ENCODE peak calls at places on chromosomes 16 and 17, in seven cellular contexts. K, E, H, W, B, N and O are unnamed samples.

GRCh38 chr16:1556254-1556653 is 22.8 kb downstream of the TMEM204 start:
- DNase-seq in E (no peak), B (no peak), W (no peak), H (no peak), N (no peak), K (no peak), O (no peak)

GRCh38 chr16:27324851-27325301 is 11.1 kb downstream of the IL4R start:
- DNase-seq in W (no peak), B (no peak), N (no peak), E (peak), K (no peak), H (no peak), O (no peak)

GRCh38 chr17:55398689-55399088 is 22.9 kb downstream of the MMD start:
- DNase-seq in N (no peak), H (peak), E (no peak), B (no peak), K (no peak), W (no peak), O (no peak)

GRCh38 chr17:36877774-36878173 is 59.5 kb upstream of the LHX1 start:
- DNase-seq in K (no peak), B (no peak), E (no peak), H (no peak), W (peak), N (no peak), O (no peak)

GRCh38 chr16:25771812-25772568 is 80.2 kb downstream of the HS3ST4 start:
- DNase-seq in B (no peak), E (no peak), N (no peak), K (no peak), W (no peak), H (no peak), O (no peak)

GRCh38 chr16:56421976-56422669 is 3.2 kb downstream of the AMFR start:
- DNase-seq in H (no peak), K (no peak), N (no peak), B (no peak), W (no peak), E (no peak), O (no peak)

GRCh38 chr16:2983706-2984136 is 3.5 kb upstream of the PKMYT1 start:
- DNase-seq in N (peak), H (peak), W (peak), B (peak), E (peak), K (peak), O (peak)

GRCh38 chr16:21283521-21284289 is 5.6 kb upstream of the CRYM start:
- DNase-seq in W (peak), N (no peak), B (no peak), K (no peak), H (peak), E (peak), O (no peak)

GRCh38 chr17:51018541-51018940 is 102.1 kb downstream of the SPAG9 start:
- DNase-seq in K (no peak), N (no peak), H (no peak), E (no peak), W (no peak), B (no peak), O (no peak)

GRCh38 chr16:81855552-81856153 is 76.6 kb downstream of the PLCG2 start:
- DNase-seq in E (no peak), B (no peak), H (no peak), N (no peak), W (no peak), K (no peak), O (no peak)

GRCh38 chr17:59815965-59816364 is 76.8 kb downstream of the TUBD1 start:
- DNase-seq in W (no peak), B (no peak), N (no peak), H (peak), K (no peak), E (no peak), O (no peak)

GRCh38 chr17:42275527-42276358 is 448 bp downstream of the STAT5B start:
- DNase-seq in H (peak), E (no peak), W (peak), K (no peak), B (no peak), N (no peak), O (no peak)

GRCh38 chr17:9878791-9879525 is 26.1 kb downstream of the RCVRN start:
- DNase-seq in W (peak), B (no peak), N (no peak), K (no peak), E (no peak), H (no peak), O (no peak)

GRCh38 chr16:49773534-49774486 is 82.1 kb downstream of the ZNF423 start:
- DNase-seq in B (no peak), H (no peak), K (no peak), N (no peak), E (no peak), W (no peak), O (no peak)

GRCh38 chr17:1769826-1770477 is 8.1 kb downstream of the SERPINF1 start:
- DNase-seq in H (no peak), E (no peak), W (no peak), N (no peak), K (no peak), B (no peak), O (no peak)

GRCh38 chr16:52318259-52319008 is 228.5 kb downstream of the TOX3 start:
- DNase-seq in W (no peak), N (no peak), B (no peak), K (no peak), H (no peak), E (no peak), O (no peak)